ENCODE peak calls at places on chromosomes 12 and 14, in six cellular contexts. O, N, X, K, W and A are unnamed samples.

GRCh38 chr12:52636592-52637258 is 15.3 kb downstream of the KRT2 start:
- DNase-seq in O (no peak), N (no peak), X (no peak), K (peak), W (no peak), A (peak)

GRCh38 chr12:12387521-12387920 is 30.6 kb downstream of the BORCS5 start:
- DNase-seq in O (no peak), N (peak), X (no peak), K (no peak), W (no peak), A (no peak)

GRCh38 chr14:98705826-98706225 is 566.2 kb downstream of the BCL11B start:
- DNase-seq in O (no peak), N (no peak), X (no peak), K (no peak), W (no peak), A (peak)

GRCh38 chr14:27686137-27686536 is 1080.5 kb upstream of the FOXG1 start:
- DNase-seq in O (no peak), N (no peak), X (no peak), K (no peak), W (no peak), A (no peak)

GRCh38 chr12:666066-666465 is 2.8 kb upstream of the NINJ2 start:
- DNase-seq in O (no peak), N (no peak), X (no peak), K (no peak), W (no peak), A (no peak)

GRCh38 chr12:91406920-91407341 is 224.3 kb upstream of the DCN start:
- DNase-seq in O (peak), N (no peak), X (no peak), K (no peak), W (no peak), A (peak)

GRCh38 chr12:25529738-25530137 is 23.3 kb downstream of the LMNTD1 start:
- DNase-seq in O (no peak), N (peak), X (no peak), K (no peak), W (no peak), A (peak)

GRCh38 chr12:110501378-110501721 is 561 bp downstream of the VPS29 start:
- DNase-seq in O (peak), N (peak), X (peak), K (no peak), W (peak), A (peak)

GRCh38 chr14:85617799-85618198 is 87.9 kb downstream of the FLRT2 start:
- DNase-seq in O (no peak), N (no peak), X (no peak), K (no peak), W (no peak), A (peak)

GRCh38 chr14:54226103-54226502 is 170.7 kb upstream of the CDKN3 start:
- DNase-seq in O (no peak), N (peak), X (no peak), K (no peak), W (no peak), A (no peak)

GRCh38 chr12:94172973-94173372 is 24.6 kb downstream of the PLXNC1 start:
- DNase-seq in O (peak), N (peak), X (no peak), K (no peak), W (no peak), A (no peak)

GRCh38 chr12:116525418-116526001 is 33.7 kb upstream of the MAP1LC3B2 start:
- DNase-seq in O (peak), N (peak), X (no peak), K (no peak), W (no peak), A (peak)

GRCh38 chr12:97748298-97748697 is 285.7 kb downstream of the RMST start:
- DNase-seq in O (peak), N (no peak), X (no peak), K (no peak), W (no peak), A (no peak)
- H3K18ac ChIP-seq in O (no peak), N (no peak), X (no peak), K (no peak), W (no peak), A (no peak)

GRCh38 chr14:96281486-96281885 is 25.5 kb downstream of the BDKRB1 start:
- DNase-seq in O (no peak), N (peak), X (no peak), K (no peak), W (no peak), A (no peak)
- H2BK15ac ChIP-seq in O (no peak), N (no peak), X (no peak), K (no peak), W (no peak), A (no peak)

GRCh38 chr12:108629824-108630476 is 3.7 kb downstream of the SELPLG start:
- DNase-seq in O (peak), N (peak), X (no peak), K (no peak), W (no peak), A (peak)
- H3K18ac ChIP-seq in O (peak), N (peak), X (peak), K (no peak), W (peak), A (peak)

GRCh38 chr12:30046376-30046775 is 262.6 kb upstream of the TMTC1 start:
- DNase-seq in O (no peak), N (no peak), X (no peak), K (no peak), W (no peak), A (no peak)
- H2BK15ac ChIP-seq in O (no peak), N (no peak), X (no peak), K (no peak), W (no peak), A (no peak)

GRCh38 chr12:54977857-54978256 is 6.7 kb downstream of the TESPA1 start:
- DNase-seq in O (no peak), N (no peak), X (no peak), K (no peak), W (no peak), A (no peak)
- H3K18ac ChIP-seq in O (no peak), N (no peak), X (no peak), K (no peak), W (no peak), A (no peak)

GRCh38 chr12:114164354-114164753 is 198.2 kb upstream of the RBM19 start:
- DNase-seq in O (no peak), N (no peak), X (no peak), K (no peak), W (no peak), A (no peak)
- H2BK15ac ChIP-seq in O (no peak), N (no peak), X (no peak), K (no peak), W (no peak), A (no peak)

GRCh38 chr14:62673014-62673727 is 372.1 kb downstream of the KCNH5 start:
- DNase-seq in O (no peak), N (no peak), X (no peak), K (no peak), W (no peak), A (no peak)

GRCh38 chr14:62670526-62670925 is 374.7 kb downstream of the KCNH5 start:
- DNase-seq in O (no peak), N (peak), X (no peak), K (no peak), W (no peak), A (no peak)

GRCh38 chr14:62674833-62675232 is 370.4 kb downstream of the KCNH5 start:
- DNase-seq in O (no peak), N (no peak), X (no peak), K (no peak), W (no peak), A (peak)
- H3K18ac ChIP-seq in O (no peak), N (no peak), X (no peak), K (no peak), W (no peak), A (no peak)

GRCh38 chr14:100522616-100523021 is 64.6 kb downstream of the BEGAIN start:
- DNase-seq in O (no peak), N (no peak), X (no peak), K (peak), W (no peak), A (no peak)
- H2BK15ac ChIP-seq in O (no peak), N (no peak), X (no peak), K (no peak), W (no peak), A (no peak)